ENCODE peak calls at places on chromosomes 5 and 9, in six cellular contexts. One of them, this sample, is unnamed.

GRCh38 chr5:83925952-83926351 is 205.3 kb upstream of the HAPLN1 start:
- DNase-seq in Caki2: no peak
- DNase-seq in ureter: no peak
- DNase-seq in MG63: no peak
- DNase-seq in AG10803: no peak
- DNase-seq in activated T-cell treated with anti-CD3 and anti-CD28 coated beads for 1 hour: no peak
- DNase-seq in this sample: no peak

GRCh38 chr9:77864096-77864889 is 167.3 kb downstream of the GNAQ start:
- DNase-seq in ureter: no peak
- DNase-seq in Caki2: no peak
- DNase-seq in MG63: no peak
- DNase-seq in AG10803: peak
- DNase-seq in activated T-cell treated with anti-CD3 and anti-CD28 coated beads for 1 hour: no peak
- DNase-seq in this sample: peak

GRCh38 chr9:104118916-104119315 is 24.8 kb downstream of the SMC2 start:
- DNase-seq in Caki2: no peak
- DNase-seq in activated T-cell treated with anti-CD3 and anti-CD28 coated beads for 1 hour: no peak
- DNase-seq in ureter: no peak
- DNase-seq in AG10803: no peak
- DNase-seq in MG63: no peak
- DNase-seq in this sample: no peak

GRCh38 chr5:38078161-38078560 is 180.2 kb upstream of the EGFLAM start:
- DNase-seq in AG10803: peak
- DNase-seq in ureter: no peak
- DNase-seq in activated T-cell treated with anti-CD3 and anti-CD28 coated beads for 1 hour: no peak
- DNase-seq in MG63: no peak
- DNase-seq in Caki2: no peak
- DNase-seq in this sample: peak

GRCh38 chr5:57494104-57495098 is 11.8 kb upstream of the ACTBL2 start:
- DNase-seq in activated T-cell treated with anti-CD3 and anti-CD28 coated beads for 1 hour: peak
- DNase-seq in MG63: peak
- DNase-seq in Caki2: peak
- DNase-seq in ureter: peak
- DNase-seq in AG10803: peak
- DNase-seq in this sample: peak

GRCh38 chr5:71014186-71014585 is 11.0 kb downstream of the NAIP start:
- DNase-seq in activated T-cell treated with anti-CD3 and anti-CD28 coated beads for 1 hour: no peak
- DNase-seq in Caki2: no peak
- DNase-seq in MG63: no peak
- DNase-seq in ureter: no peak
- DNase-seq in AG10803: no peak
- DNase-seq in this sample: no peak

GRCh38 chr9:113523421-113524141 is 60.1 kb downstream of the RGS3 start:
- DNase-seq in MG63: no peak
- DNase-seq in activated T-cell treated with anti-CD3 and anti-CD28 coated beads for 1 hour: peak
- DNase-seq in AG10803: no peak
- DNase-seq in ureter: no peak
- DNase-seq in Caki2: no peak
- DNase-seq in this sample: peak

GRCh38 chr5:134003957-134004625 is 684 bp downstream of the VDAC1 start:
- DNase-seq in AG10803: peak
- DNase-seq in MG63: peak
- DNase-seq in ureter: peak
- DNase-seq in Caki2: no peak
- DNase-seq in activated T-cell treated with anti-CD3 and anti-CD28 coated beads for 1 hour: peak
- DNase-seq in this sample: peak

GRCh38 chr5:66498791-66499207 is 97.4 kb upstream of the MAST4 start:
- DNase-seq in activated T-cell treated with anti-CD3 and anti-CD28 coated beads for 1 hour: no peak
- DNase-seq in MG63: peak
- DNase-seq in Caki2: no peak
- DNase-seq in ureter: no peak
- DNase-seq in AG10803: peak
- DNase-seq in this sample: peak

GRCh38 chr5:36689225-36689624 is 82.8 kb downstream of the SLC1A3 start:
- DNase-seq in activated T-cell treated with anti-CD3 and anti-CD28 coated beads for 1 hour: no peak
- DNase-seq in ureter: no peak
- DNase-seq in AG10803: peak
- DNase-seq in MG63: peak
- DNase-seq in Caki2: no peak
- DNase-seq in this sample: peak

This sample was measured in EH.